ENCODE peak calls at places on chromosomes 4 and X, in nine cellular contexts. U, J, Q, B, F, E, L, S and O are unnamed samples.

GRCh38 chrX:1561164-1561563 is 24.2 kb upstream of the P2RY8 start:
- DNase-seq in U (no peak), J (no peak), Q (no peak), B (no peak), F (no peak), E (no peak), L (no peak), S (no peak), O (no peak)

GRCh38 chr4:41363384-41363981 is 106.8 kb downstream of the UCHL1 start:
- DNase-seq in U (no peak), J (peak; percentile 38), Q (no peak), B (peak; percentile 77), F (peak; percentile 47), E (peak; percentile 83), L (no peak), S (peak; percentile 23), O (no peak)

GRCh38 chr4:78656968-78657445 is 105.4 kb downstream of the ANXA3 start:
- DNase-seq in U (no peak), J (no peak), Q (no peak), B (no peak), F (no peak), E (peak; percentile 81), L (no peak), S (no peak), O (no peak)

GRCh38 chr4:66034671-66035070 is 364.4 kb upstream of the EPHA5 start:
- DNase-seq in U (no peak), J (no peak), Q (no peak), B (no peak), F (no peak), E (no peak), L (no peak), S (no peak), O (no peak)

GRCh38 chr4:154329939-154330338 is 161.7 kb downstream of the DCHS2 start:
- DNase-seq in U (no peak), J (no peak), Q (peak; percentile 24), B (peak; percentile 62), F (no peak), E (no peak), L (no peak), S (peak; percentile 86), O (no peak)

GRCh38 chr4:123640271-123640670 is 243.7 kb downstream of the SPRY1 start:
- DNase-seq in U (no peak), J (no peak), Q (peak; percentile 78), B (no peak), F (no peak), E (peak; percentile 14), L (no peak), S (no peak), O (no peak)

GRCh38 chr4:41257257-41257900 is 651 bp downstream of the UCHL1 start:
- DNase-seq in U (peak; percentile 47), J (peak; percentile 88), Q (peak; percentile 52), B (no peak), F (peak; percentile 61), E (peak; percentile 36), L (no peak), S (no peak), O (no peak)

GRCh38 chrX:37613898-37614297 is 42.4 kb downstream of the LANCL3 start:
- DNase-seq in U (no peak), J (no peak), Q (no peak), B (no peak), F (no peak), E (no peak), L (no peak), S (no peak), O (no peak)

GRCh38 chrX:138150709-138151108 is 560.8 kb downstream of the FGF13 start:
- DNase-seq in U (no peak), J (no peak), Q (no peak), B (no peak), F (no peak), E (no peak), L (no peak), S (no peak), O (no peak)

GRCh38 chr4:147547314-147548056 is 66.6 kb downstream of the EDNRA start:
- DNase-seq in U (no peak), J (no peak), Q (peak; percentile 88), B (no peak), F (no peak), E (no peak), L (no peak), S (no peak), O (no peak)

GRCh38 chrX:24607616-24608015 is 39.5 kb downstream of the PCYT1B start:
- DNase-seq in U (peak; percentile 54), J (no peak), Q (no peak), B (no peak), F (no peak), E (no peak), L (no peak), S (no peak), O (no peak)

DNA sequence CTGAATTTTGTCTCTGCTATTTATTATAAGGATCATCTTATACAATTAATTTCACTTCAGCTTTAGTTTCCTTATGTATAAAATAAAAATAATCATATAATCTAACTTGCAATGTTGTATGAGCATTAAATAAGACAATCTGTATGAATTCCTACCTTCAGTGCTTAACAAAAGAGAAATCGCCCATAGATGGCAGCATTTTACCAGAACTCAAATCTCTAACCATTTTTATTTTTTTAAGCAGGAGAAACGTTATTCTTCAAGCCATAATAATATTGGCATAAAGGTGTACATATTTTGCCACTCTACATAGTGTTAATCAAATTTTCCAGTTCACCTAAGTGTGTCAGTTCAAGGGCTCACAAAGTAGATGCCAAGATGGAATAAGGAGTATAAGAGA is 78.8 kb downstream of the TMEM47 start:
- DNase-seq in U (peak; percentile 66), J (no peak), Q (peak; percentile 56), B (no peak), F (no peak), E (peak; percentile 59), L (no peak), S (no peak), O (no peak)
- H3K27me3 ChIP-seq in U (no peaks in the 10 kb centered on the region), J (no peaks in the 10 kb centered on the region), Q (no peaks in the 10 kb centered on the region), B (no peaks in the 10 kb centered on the region), F (no peaks in the 10 kb centered on the region), E (no peaks in the 10 kb centered on the region), L (no peaks in the 10 kb centered on the region), S (no peaks in the 10 kb centered on the region), O (no peaks in the 10 kb centered on the region)

GRCh38 chr4:4854649-4855292 is 4.7 kb upstream of the MSX1 start:
- DNase-seq in U (no peak), J (no peak), Q (no peak), B (no peak), F (no peak), E (no peak), L (no peak), S (no peak), O (no peak)

GRCh38 chr4:4853371-4853823 is 6.1 kb upstream of the MSX1 start:
- DNase-seq in U (no peak), J (no peak), Q (no peak), B (no peak), F (no peak), E (no peak), L (no peak), S (no peak), O (no peak)

GRCh38 chr4:4855293-4856070 is 4.0 kb upstream of the MSX1 start:
- DNase-seq in U (no peak), J (no peak), Q (no peak), B (no peak), F (no peak), E (no peak), L (no peak), S (no peak), O (no peak)

GRCh38 chr4:4852591-4853362 is 6.7 kb upstream of the MSX1 start:
- DNase-seq in U (no peak), J (no peak), Q (peak; percentile 76), B (no peak), F (peak; percentile 72), E (peak; percentile 22), L (no peak), S (peak; percentile 74), O (no peak)

DNA sequence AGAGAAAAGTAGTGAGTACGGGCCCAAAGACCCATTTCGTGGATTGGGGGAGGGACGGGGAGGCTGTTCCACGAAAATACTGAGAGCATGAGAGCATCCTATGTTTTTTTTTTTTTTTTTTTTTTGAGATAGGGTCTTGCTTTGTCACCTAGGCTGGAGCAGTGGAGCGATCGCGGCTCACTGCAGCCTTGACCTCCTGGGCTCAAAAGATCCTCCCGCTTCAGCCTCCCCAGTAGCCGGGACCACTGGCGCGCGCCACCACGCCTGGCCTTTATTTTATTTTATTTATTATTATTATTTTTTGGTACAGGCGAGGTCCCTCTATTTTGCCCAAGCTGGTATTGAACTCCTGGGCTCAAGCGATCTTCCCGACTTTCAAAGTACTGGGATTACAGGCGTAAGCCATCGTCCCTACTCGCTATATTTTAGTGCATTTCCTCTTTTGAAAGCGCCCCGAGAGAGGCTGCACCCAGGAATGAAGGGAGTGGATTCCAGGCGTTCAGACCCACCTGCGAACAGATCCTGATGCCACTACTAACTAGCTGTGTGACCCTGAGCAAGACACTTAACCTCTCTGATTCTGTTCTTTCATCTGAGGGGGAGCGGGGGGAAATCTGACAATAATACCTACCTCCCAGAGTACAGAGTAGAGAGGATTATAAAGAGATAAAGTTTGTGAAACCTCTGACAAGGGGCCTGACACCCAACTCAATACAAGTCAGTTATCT is 5.4 kb upstream of the MSX1 start:
- DNase-seq in U (no peak), J (no peak), Q (no peak), B (no peak), F (no peak), E (no peak), L (no peak), S (no peak), O (no peak)
- H3K27me3 ChIP-seq in U (peaks cover 89% of the 10 kb centered on the region), J (peaks cover 18% of the 10 kb centered on the region), Q (peaks cover 45% of the 10 kb centered on the region), B (peaks cover 51% of the 10 kb centered on the region), F (peaks cover 89% of the 10 kb centered on the region), E (peaks cover 57% of the 10 kb centered on the region), L (peaks cover 55% of the 10 kb centered on the region), S (peaks cover 33% of the 10 kb centered on the region), O (peaks cover 60% of the 10 kb centered on the region)

DNA sequence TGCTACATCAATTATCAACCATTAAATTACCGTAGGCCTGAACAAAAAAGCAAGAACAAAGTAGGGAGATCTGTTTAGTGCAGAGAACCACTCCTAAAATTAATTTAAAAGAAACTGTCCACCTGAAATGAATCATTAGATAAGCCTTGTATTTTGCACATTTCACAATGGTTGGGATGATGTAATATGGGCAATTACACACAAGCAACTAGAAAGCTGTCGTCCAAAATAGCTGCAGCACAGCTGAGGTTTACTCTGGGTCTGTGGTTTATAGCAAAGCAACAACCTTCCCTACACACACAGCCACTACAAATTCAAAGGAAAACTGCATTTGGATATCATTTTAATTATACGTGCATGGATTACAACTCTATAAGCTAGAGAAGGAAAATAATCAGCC is 28.5 kb downstream of the PCDH19 start:
- DNase-seq in U (no peak), J (no peak), Q (no peak), B (no peak), F (no peak), E (no peak), L (no peak), S (no peak), O (no peak)
- H3K27me3 ChIP-seq in U (no peaks in the 10 kb centered on the region), J (no peaks in the 10 kb centered on the region), Q (peaks cover 3% of the 10 kb centered on the region), B (no peaks in the 10 kb centered on the region), F (no peaks in the 10 kb centered on the region), E (no peaks in the 10 kb centered on the region), L (no peaks in the 10 kb centered on the region), S (no peaks in the 10 kb centered on the region), O (no peaks in the 10 kb centered on the region)

DNA sequence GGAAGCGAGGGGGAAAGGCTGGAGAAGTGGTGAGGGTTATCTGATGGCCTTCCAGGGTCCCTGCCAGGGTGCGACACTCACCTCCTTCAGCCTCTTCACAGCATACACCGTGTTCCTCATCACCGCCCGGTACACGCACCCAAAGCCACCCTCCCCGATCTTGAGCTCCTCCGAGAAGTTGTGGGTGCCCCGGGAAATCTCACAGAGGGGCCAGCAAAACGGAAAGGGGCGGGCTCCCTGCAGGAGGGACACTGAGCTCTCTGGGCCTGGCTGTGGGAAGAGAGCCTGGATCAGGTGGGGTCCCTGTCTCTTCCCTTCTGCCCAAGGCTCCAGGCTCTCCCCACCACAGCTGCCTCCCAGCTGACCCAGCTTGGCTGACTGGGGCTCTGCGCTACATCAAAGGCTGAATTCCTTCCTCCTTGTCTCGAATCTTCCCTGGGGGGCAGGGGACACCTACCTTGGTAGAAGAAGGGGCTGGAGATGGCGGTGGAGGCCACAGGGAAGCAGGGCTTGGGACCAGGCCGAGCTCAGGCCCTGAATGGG is 1.1 kb downstream of the IRAK1 start:
- DNase-seq in U (no peak), J (no peak), Q (no peak), B (no peak), F (no peak), E (no peak), L (no peak), S (no peak), O (no peak)
- H3K27me3 ChIP-seq in U (no peaks in the 10 kb centered on the region), J (no peaks in the 10 kb centered on the region), Q (no peaks in the 10 kb centered on the region), B (no peaks in the 10 kb centered on the region), F (no peaks in the 10 kb centered on the region), E (no peaks in the 10 kb centered on the region), L (no peaks in the 10 kb centered on the region), S (no peaks in the 10 kb centered on the region), O (no peaks in the 10 kb centered on the region)